ENCODE peak calls at places on chromosomes 6 and 20, in seven cellular contexts. T is stimulated activated CD4-positive, alpha-beta T cell treated with anti-CD3 and anti-CD28 coated beads, Interleukin-1b, Interleukin-23, amount 100 ng/mL, for 48 hours; F is left colon; N is GM13976; U is activated gamma-delta T cell treated with anti-CD3 and anti-CD28 coated beads, Interleukin-2, amount 50 U/mL, for 16 hours; O is M059J; E is adrenal gland. V is an unnamed sample.

GRCh38 chr6:132236744-132237143 is 164.5 kb downstream of the MOXD1 start:
- DNase-seq in F (no peak), O (peak), E (no peak), N (no peak), U (no peak), T (no peak), V (peak)

GRCh38 chr6:15770347-15771143 is 107.7 kb upstream of the DTNBP1 start:
- DNase-seq in E (peak), T (peak), O (peak), F (no peak), U (no peak), N (peak), V (peak)

GRCh38 chr6:45697605-45698004 is 318.1 kb downstream of the CLIC5 start:
- DNase-seq in F (no peak), U (no peak), N (peak), E (no peak), O (peak), T (no peak), V (peak)

GRCh38 chr6:26222587-26222986 is 135.4 kb downstream of the HFE start:
- DNase-seq in T (no peak), O (no peak), U (no peak), F (no peak), N (no peak), E (no peak), V (no peak)

GRCh38 chr20:47691632-47692031 is 93.6 kb downstream of the SULF2 start:
- DNase-seq in N (no peak), T (no peak), U (no peak), F (no peak), E (no peak), O (peak), V (no peak)

GRCh38 chr6:40815731-40816130 is 223.3 kb downstream of the UNC5CL start:
- DNase-seq in T (no peak), N (no peak), F (no peak), U (no peak), E (no peak), O (no peak), V (no peak)

GRCh38 chr6:4606016-4606415 is 170.2 kb upstream of the CDYL start:
- DNase-seq in E (no peak), U (no peak), F (no peak), O (no peak), N (no peak), T (no peak), V (no peak)

GRCh38 chr20:32589256-32589655 is 4.1 kb upstream of the NOL4L start:
- DNase-seq in E (no peak), N (no peak), O (peak), T (no peak), F (no peak), U (no peak), V (peak)

GRCh38 chr6:129694036-129694435 is 15.9 kb downstream of the ARHGAP18 start:
- DNase-seq in O (no peak), T (no peak), U (no peak), E (no peak), N (no peak), F (no peak), V (no peak)

GRCh38 chr6:70280462-70280861 is 22.4 kb downstream of the COL9A1 start:
- DNase-seq in F (peak), T (no peak), U (no peak), O (no peak), E (no peak), N (no peak), V (no peak)

GRCh38 chr6:121319112-121319553 is 15.1 kb downstream of the TBC1D32 start:
- DNase-seq in E (no peak), F (no peak), U (no peak), T (no peak), O (peak), N (no peak), V (peak)

GRCh38 chr6:133646021-133646682 is 242.8 kb upstream of the TCF21 start:
- DNase-seq in T (no peak), N (no peak), O (peak), U (no peak), F (no peak), E (no peak), V (peak)